ENCODE peak calls at places on chromosomes 5 and 9, in ten cellular contexts. One of them, this sample, is unnamed.

GRCh38 chr9:133534346-133535284 is at the start of gene ADAMTSL2:
- DNase-seq in HCT116: no peak
- DNase-seq in A549: no peak
- DNase-seq in WTC11: peak; percentile 62
- DNase-seq in endothelial cell of umbilical vein: peak; percentile 25
- DNase-seq in GM12878: no peak
- DNase-seq in HepG2: peak; percentile 73
- DNase-seq in SK-N-SH: peak; percentile 90
- DNase-seq in K562: peak; percentile 40
- DNase-seq in H1: peak; percentile 79
- DNase-seq in this sample: peak; percentile 56

GRCh38 chr5:179821298-179822058 is 773 bp downstream of the SQSTM1 start:
- DNase-seq in HCT116: peak; percentile 81
- DNase-seq in A549: peak; percentile 92
- DNase-seq in WTC11: peak; percentile 76
- DNase-seq in endothelial cell of umbilical vein: peak; percentile 93
- DNase-seq in GM12878: no peak
- DNase-seq in HepG2: peak; percentile 80
- DNase-seq in SK-N-SH: peak; percentile 98
- DNase-seq in K562: peak; percentile 85
- DNase-seq in H1: peak; percentile 80
- DNase-seq in this sample: peak; percentile 91

GRCh38 chr5:37738865-37739488 is 100.9 kb downstream of the GDNF start:
- DNase-seq in HCT116: no peak
- DNase-seq in A549: no peak
- DNase-seq in WTC11: no peak
- DNase-seq in endothelial cell of umbilical vein: no peak
- DNase-seq in GM12878: no peak
- DNase-seq in HepG2: no peak
- DNase-seq in SK-N-SH: no peak
- DNase-seq in K562: no peak
- DNase-seq in H1: no peak
- DNase-seq in this sample: no peak

GRCh38 chr5:133147411-133147810 is 95.6 kb downstream of the HSPA4 start:
- DNase-seq in HCT116: no peak
- DNase-seq in A549: no peak
- DNase-seq in WTC11: no peak
- DNase-seq in endothelial cell of umbilical vein: no peak
- DNase-seq in GM12878: no peak
- DNase-seq in HepG2: no peak
- DNase-seq in SK-N-SH: no peak
- DNase-seq in K562: no peak
- DNase-seq in H1: no peak
- DNase-seq in this sample: no peak

GRCh38 chr5:89686081-89686765 is 723.3 kb downstream of the CETN3 start:
- DNase-seq in HCT116: no peak
- DNase-seq in A549: no peak
- DNase-seq in WTC11: no peak
- DNase-seq in endothelial cell of umbilical vein: no peak
- DNase-seq in GM12878: no peak
- DNase-seq in HepG2: no peak
- DNase-seq in SK-N-SH: peak; percentile 21
- DNase-seq in K562: no peak
- DNase-seq in H1: no peak
- DNase-seq in this sample: no peak

GRCh38 chr5:6583049-6583880 is 49.6 kb downstream of the NSUN2 start:
- DNase-seq in HCT116: no peak
- DNase-seq in A549: no peak
- DNase-seq in WTC11: peak; percentile 61
- DNase-seq in endothelial cell of umbilical vein: no peak
- DNase-seq in GM12878: no peak
- DNase-seq in HepG2: no peak
- DNase-seq in SK-N-SH: peak; percentile 97
- DNase-seq in K562: peak; percentile 89
- DNase-seq in H1: peak; percentile 77
- DNase-seq in this sample: no peak

GRCh38 chr9:29875522-29875921 is 2302.2 kb upstream of the C9orf72 start:
- DNase-seq in HCT116: no peak
- DNase-seq in A549: no peak
- DNase-seq in WTC11: no peak
- DNase-seq in endothelial cell of umbilical vein: no peak
- DNase-seq in GM12878: no peak
- DNase-seq in HepG2: no peak
- DNase-seq in SK-N-SH: no peak
- DNase-seq in K562: no peak
- DNase-seq in H1: no peak
- DNase-seq in this sample: no peak

GRCh38 chr9:113998114-113998513 is 80.0 kb downstream of the AMBP start:
- DNase-seq in HCT116: no peak
- DNase-seq in A549: no peak
- DNase-seq in WTC11: no peak
- DNase-seq in endothelial cell of umbilical vein: no peak
- DNase-seq in GM12878: no peak
- DNase-seq in HepG2: no peak
- DNase-seq in SK-N-SH: no peak
- DNase-seq in K562: no peak
- DNase-seq in H1: peak; percentile 31
- DNase-seq in this sample: no peak

GRCh38 chr9:89740722-89741121 is 135.9 kb downstream of the GADD45G start:
- DNase-seq in HCT116: no peak
- DNase-seq in A549: no peak
- DNase-seq in WTC11: no peak
- DNase-seq in endothelial cell of umbilical vein: no peak
- DNase-seq in GM12878: peak; percentile 57
- DNase-seq in HepG2: no peak
- DNase-seq in SK-N-SH: no peak
- DNase-seq in K562: no peak
- DNase-seq in H1: no peak
- DNase-seq in this sample: no peak

GRCh38 chr9:126159661-126160060 is 167.0 kb upstream of the MVB12B start:
- DNase-seq in HCT116: no peak
- DNase-seq in A549: no peak
- DNase-seq in WTC11: no peak
- DNase-seq in endothelial cell of umbilical vein: no peak
- DNase-seq in GM12878: no peak
- DNase-seq in HepG2: no peak
- DNase-seq in SK-N-SH: no peak
- DNase-seq in K562: no peak
- DNase-seq in H1: no peak
- DNase-seq in this sample: no peak

GRCh38 chr5:14900661-14901461 is 29.3 kb upstream of the ANKH start:
- DNase-seq in HCT116: no peak
- DNase-seq in A549: no peak
- DNase-seq in WTC11: no peak
- DNase-seq in endothelial cell of umbilical vein: peak; percentile 8
- DNase-seq in GM12878: no peak
- DNase-seq in HepG2: peak; percentile 63
- DNase-seq in SK-N-SH: peak; percentile 32
- DNase-seq in K562: no peak
- DNase-seq in H1: no peak
- DNase-seq in this sample: no peak

GRCh38 chr5:176541338-176542134 is 4.3 kb upstream of the RNF44 start:
- DNase-seq in HCT116: no peak
- DNase-seq in A549: peak; percentile 32
- DNase-seq in WTC11: peak; percentile 81
- DNase-seq in endothelial cell of umbilical vein: peak; percentile 47
- DNase-seq in GM12878: no peak
- DNase-seq in HepG2: peak; percentile 65
- DNase-seq in SK-N-SH: no peak
- DNase-seq in K562: no peak
- DNase-seq in H1: peak; percentile 81
- DNase-seq in this sample: peak; percentile 85
- TF ChIP-seq CTCF in HCT116: no peak
- TF ChIP-seq CTCF in A549: no peak
- TF ChIP-seq CTCF in WTC11: no peak
- TF ChIP-seq CTCF in endothelial cell of umbilical vein: no peak
- TF ChIP-seq CTCF in GM12878: no peak
- TF ChIP-seq CTCF in HepG2: no peak
- TF ChIP-seq CTCF in SK-N-SH: no peak
- TF ChIP-seq CTCF in K562: no peak
- TF ChIP-seq CTCF in H1: no peak
- TF ChIP-seq CTCF in this sample: no peak

GRCh38 chr5:125554355-125554754 is 807.9 kb upstream of the ZNF608 start:
- DNase-seq in HCT116: no peak
- DNase-seq in A549: no peak
- DNase-seq in WTC11: no peak
- DNase-seq in endothelial cell of umbilical vein: no peak
- DNase-seq in GM12878: no peak
- DNase-seq in HepG2: no peak
- DNase-seq in SK-N-SH: no peak
- DNase-seq in K562: no peak
- DNase-seq in H1: no peak
- DNase-seq in this sample: no peak

GRCh38 chr5:125555591-125555990 is 809.2 kb upstream of the ZNF608 start:
- DNase-seq in HCT116: no peak
- DNase-seq in A549: no peak
- DNase-seq in WTC11: no peak
- DNase-seq in endothelial cell of umbilical vein: no peak
- DNase-seq in GM12878: no peak
- DNase-seq in HepG2: no peak
- DNase-seq in SK-N-SH: no peak
- DNase-seq in K562: no peak
- DNase-seq in H1: no peak
- DNase-seq in this sample: no peak

GRCh38 chr5:125560476-125561225 is 814.2 kb upstream of the ZNF608 start:
- DNase-seq in HCT116: no peak
- DNase-seq in A549: no peak
- DNase-seq in WTC11: no peak
- DNase-seq in endothelial cell of umbilical vein: peak; percentile 6
- DNase-seq in GM12878: no peak
- DNase-seq in HepG2: no peak
- DNase-seq in SK-N-SH: no peak
- DNase-seq in K562: no peak
- DNase-seq in H1: no peak
- DNase-seq in this sample: peak; percentile 4

GRCh38 chr5:125558466-125558865 is 812.0 kb upstream of the ZNF608 start:
- DNase-seq in HCT116: no peak
- DNase-seq in A549: no peak
- DNase-seq in WTC11: no peak
- DNase-seq in endothelial cell of umbilical vein: peak; percentile 55
- DNase-seq in GM12878: no peak
- DNase-seq in HepG2: no peak
- DNase-seq in SK-N-SH: no peak
- DNase-seq in K562: no peak
- DNase-seq in H1: no peak
- DNase-seq in this sample: no peak

GRCh38 chr5:125559296-125559695 is 812.9 kb upstream of the ZNF608 start:
- DNase-seq in HCT116: peak; percentile 2
- DNase-seq in A549: peak; percentile 69
- DNase-seq in WTC11: no peak
- DNase-seq in endothelial cell of umbilical vein: peak; percentile 99
- DNase-seq in GM12878: no peak
- DNase-seq in HepG2: no peak
- DNase-seq in SK-N-SH: peak; percentile 60
- DNase-seq in K562: no peak
- DNase-seq in H1: no peak
- DNase-seq in this sample: no peak
- TF ChIP-seq MAX in HCT116: no peak
- TF ChIP-seq MAX in A549: no peak
- TF ChIP-seq MAX in WTC11: no peak
- TF ChIP-seq MAX in endothelial cell of umbilical vein: no peak
- TF ChIP-seq MAX in GM12878: no peak
- TF ChIP-seq MAX in HepG2: no peak
- TF ChIP-seq MAX in SK-N-SH: peak; percentile 74
- TF ChIP-seq MAX in K562: no peak
- TF ChIP-seq MAX in H1: no peak
- TF ChIP-seq MAX in this sample: no peak

GRCh38 chr5:59795141-59795540 is 98.4 kb downstream of the PDE4D start:
- DNase-seq in HCT116: no peak
- DNase-seq in A549: no peak
- DNase-seq in WTC11: no peak
- DNase-seq in endothelial cell of umbilical vein: no peak
- DNase-seq in GM12878: no peak
- DNase-seq in HepG2: no peak
- DNase-seq in SK-N-SH: no peak
- DNase-seq in K562: no peak
- DNase-seq in H1: no peak
- DNase-seq in this sample: peak; percentile 56

GRCh38 chr5:59799668-59800374 is 93.7 kb downstream of the PDE4D start:
- DNase-seq in HCT116: peak; percentile 37
- DNase-seq in A549: peak; percentile 68
- DNase-seq in WTC11: no peak
- DNase-seq in endothelial cell of umbilical vein: peak; percentile 82
- DNase-seq in GM12878: peak; percentile 24
- DNase-seq in HepG2: peak; percentile 7
- DNase-seq in SK-N-SH: peak; percentile 37
- DNase-seq in K562: peak; percentile 22
- DNase-seq in H1: no peak
- DNase-seq in this sample: peak; percentile 58

GRCh38 chr5:59798862-59799667 is 94.5 kb downstream of the PDE4D start:
- DNase-seq in HCT116: no peak
- DNase-seq in A549: peak; percentile 54
- DNase-seq in WTC11: no peak
- DNase-seq in endothelial cell of umbilical vein: peak; percentile 75
- DNase-seq in GM12878: peak; percentile 60
- DNase-seq in HepG2: no peak
- DNase-seq in SK-N-SH: no peak
- DNase-seq in K562: no peak
- DNase-seq in H1: no peak
- DNase-seq in this sample: no peak

GRCh38 chr5:59800375-59800893 is 93.1 kb downstream of the PDE4D start:
- DNase-seq in HCT116: no peak
- DNase-seq in A549: no peak
- DNase-seq in WTC11: no peak
- DNase-seq in endothelial cell of umbilical vein: no peak
- DNase-seq in GM12878: no peak
- DNase-seq in HepG2: no peak
- DNase-seq in SK-N-SH: no peak
- DNase-seq in K562: no peak
- DNase-seq in H1: no peak
- DNase-seq in this sample: no peak
- TF ChIP-seq CTCF in HCT116: no peak
- TF ChIP-seq CTCF in A549: no peak
- TF ChIP-seq CTCF in WTC11: no peak
- TF ChIP-seq CTCF in endothelial cell of umbilical vein: no peak
- TF ChIP-seq CTCF in GM12878: no peak
- TF ChIP-seq CTCF in HepG2: no peak
- TF ChIP-seq CTCF in SK-N-SH: no peak
- TF ChIP-seq CTCF in K562: no peak
- TF ChIP-seq CTCF in H1: no peak
- TF ChIP-seq CTCF in this sample: no peak

DNA sequence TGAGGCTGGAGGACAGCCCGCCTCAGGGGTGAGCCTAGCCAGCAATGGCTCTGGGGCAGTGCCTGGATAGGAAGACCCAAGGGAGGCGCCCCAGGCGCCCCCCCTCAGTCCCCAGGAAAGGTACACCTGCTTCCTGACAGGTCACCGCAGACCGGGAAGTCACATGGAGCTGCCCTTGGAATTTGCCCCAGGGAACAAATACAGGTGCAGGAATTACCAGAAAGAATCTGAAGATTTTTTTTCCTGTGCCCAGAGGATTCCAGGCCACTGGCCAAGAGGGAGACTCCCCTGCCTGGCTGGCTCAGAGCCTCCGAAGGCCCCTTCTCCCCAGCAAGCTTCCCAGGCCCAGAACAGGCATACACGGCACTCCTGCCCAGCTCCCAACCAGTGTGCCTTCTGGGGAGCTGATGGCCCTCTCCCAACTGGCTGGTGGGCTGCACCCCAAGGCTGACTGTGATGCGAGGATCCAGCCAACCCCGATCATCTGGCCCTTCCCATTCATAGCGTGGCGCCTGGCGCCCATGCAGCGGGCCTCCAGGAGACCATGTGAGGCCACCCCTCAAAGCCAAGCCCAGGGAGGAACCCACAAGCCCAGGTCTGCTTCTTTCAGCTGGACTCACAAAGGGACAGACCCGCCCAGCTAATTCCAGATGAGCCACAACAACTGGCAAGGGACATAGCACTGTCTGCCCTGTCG is 2.3 kb downstream of the TPRN start:
- DNase-seq in HCT116: no peak
- DNase-seq in A549: no peak
- DNase-seq in WTC11: no peak
- DNase-seq in endothelial cell of umbilical vein: no peak
- DNase-seq in GM12878: no peak
- DNase-seq in HepG2: no peak
- DNase-seq in SK-N-SH: no peak
- DNase-seq in K562: no peak
- DNase-seq in H1: no peak
- DNase-seq in this sample: no peak
- TF ChIP-seq MAX in HCT116: no peak
- TF ChIP-seq MAX in A549: no peak
- TF ChIP-seq MAX in WTC11: no peak
- TF ChIP-seq MAX in endothelial cell of umbilical vein: no peak
- TF ChIP-seq MAX in GM12878: no peak
- TF ChIP-seq MAX in HepG2: peak; percentile 60
- TF ChIP-seq MAX in SK-N-SH: no peak
- TF ChIP-seq MAX in K562: peak; percentile 38
- TF ChIP-seq MAX in H1: no peak
- TF ChIP-seq MAX in this sample: no peak

This sample was measured in NB4.